ENCODE peak calls at places on chromosomes 7 and 10, in ten cellular contexts. H is ovary; S is small intestine; R is hepatocyte; G is neuronal stem cell; A is A549; L is left ventricle myocardium inferior; V is CD8-positive, alpha-beta T cell; F is H9; I is suprapubic skin. W is an unnamed sample. For H3K4me1, the result is how much of the 10 kb centered on the place peaks cover.

GRCh38 chr10:31769564-31769963 is 159.1 kb downstream of the ARHGAP12 start:
- DNase-seq in V (no peak), H (no peak), I (no peak), L (no peak), A (no peak), S (no peak), F (no peak), G (no peak), R (no peak), W (no peak)

GRCh38 chr10:18271481-18271880 is 131.3 kb downstream of the CACNB2 start:
- DNase-seq in L (no peak), A (no peak), I (no peak), S (no peak), V (no peak), H (no peak), R (no peak), F (no peak), G (no peak), W (no peak)

GRCh38 chr7:77738871-77739270 is 42.6 kb downstream of the RSBN1L start:
- DNase-seq in S (no peak), R (no peak), V (no peak), G (no peak), L (no peak), H (no peak), F (no peak), I (no peak), A (peak), W (no peak)

GRCh38 chr10:108167766-108168165 is 1003.3 kb upstream of the SORCS1 start:
- DNase-seq in L (no peak), F (no peak), H (no peak), R (no peak), I (no peak), V (no peak), A (no peak), G (no peak), S (no peak), W (no peak)

GRCh38 chr7:74525881-74526280 is 72.2 kb downstream of the GTF2IRD1 start:
- DNase-seq in R (peak), L (no peak), G (no peak), A (no peak), S (peak), V (no peak), I (no peak), H (no peak), F (peak), W (no peak)

GRCh38 chr10:76675951-76676587 is 961.5 kb downstream of the KCNMA1 start:
- DNase-seq in A (no peak), R (peak), V (no peak), I (no peak), H (no peak), L (peak), G (no peak), F (no peak), S (no peak), W (no peak)

GRCh38 chr7:4185736-4186512 is 496.2 kb upstream of the FOXK1 start:
- DNase-seq in H (no peak), R (no peak), V (no peak), F (no peak), L (no peak), S (no peak), G (no peak), A (no peak), I (no peak), W (no peak)

GRCh38 chr10:49187950-49188761 is at the start of gene TMEM273:
- DNase-seq in V (peak), R (no peak), I (peak), H (no peak), S (peak), L (peak), F (no peak), G (no peak), A (no peak), W (peak)

GRCh38 chr7:39321245-39321644 is 245.0 kb upstream of the YAE1 start:
- DNase-seq in L (no peak), A (no peak), F (no peak), G (no peak), R (no peak), V (no peak), S (no peak), H (no peak), I (no peak), W (no peak)

GRCh38 chr10:77456414-77456813 is 181.2 kb downstream of the KCNMA1 start:
- DNase-seq in V (no peak), F (no peak), A (no peak), H (no peak), I (no peak), S (peak), R (no peak), G (no peak), L (no peak), W (no peak)

GRCh38 chr7:95718556-95719410 is 53.6 kb upstream of the DYNC1I1 start:
- DNase-seq in G (no peak), F (no peak), H (no peak), I (no peak), R (no peak), S (no peak), A (peak), L (no peak), V (no peak), W (no peak)

GRCh38 chr7:2141656-2142055 is 91.1 kb downstream of the MAD1L1 start:
- DNase-seq in H (no peak), G (no peak), A (no peak), S (no peak), R (no peak), F (no peak), L (no peak), V (no peak), I (no peak), W (no peak)

GRCh38 chr7:21146642-21147423 is 281.1 kb upstream of the SP4 start:
- DNase-seq in L (no peak), S (no peak), V (no peak), H (no peak), F (peak), A (no peak), G (no peak), I (no peak), R (no peak), W (no peak)

GRCh38 chr7:35255909-35256876 is 2.3 kb upstream of the TBX20 start:
- DNase-seq in S (no peak), R (no peak), F (peak), I (no peak), G (no peak), A (no peak), L (no peak), V (no peak), H (no peak), W (no peak)

GRCh38 chr7:485188-486081 is 34.2 kb downstream of the PDGFA start:
- DNase-seq in L (peak), R (no peak), H (no peak), I (no peak), F (no peak), S (peak), A (no peak), G (no peak), V (no peak), W (no peak)

GRCh38 chr7:1940402-1940786 is 270.3 kb downstream of the ELFN1 start:
- DNase-seq in L (peak), V (peak), H (no peak), S (peak), A (no peak), G (no peak), I (no peak), F (no peak), R (no peak), W (peak)

GRCh38 chr7:3955751-3956696 is 655.0 kb downstream of the SDK1 start:
- DNase-seq in I (no peak), R (peak), L (no peak), V (no peak), S (peak), F (no peak), H (no peak), A (peak), G (no peak), W (no peak)

GRCh38 chr10:119863951-119864565 is 8.6 kb downstream of the MCMBP start:
- DNase-seq in V (no peak), R (no peak), L (no peak), A (no peak), S (no peak), F (no peak), G (no peak), I (no peak), H (no peak), W (no peak)

GRCh38 chr7:100485514-100485913 is 1.8 kb downstream of the NYAP1 start:
- DNase-seq in A (no peak), F (no peak), I (no peak), R (peak), S (no peak), H (peak), L (no peak), V (no peak), G (no peak), W (no peak)

GRCh38 chr7:135704074-135704473 is 23.9 kb downstream of the SLC13A4 start:
- DNase-seq in F (peak), G (no peak), H (no peak), A (peak), R (no peak), I (no peak), L (no peak), S (no peak), V (no peak), W (no peak)

GRCh38 chr10:84659497-84660276 is 331.3 kb downstream of the CCSER2 start:
- DNase-seq in F (no peak), G (no peak), L (no peak), A (no peak), R (peak), S (no peak), I (no peak), V (no peak), H (no peak), W (no peak)

GRCh38 chr10:86282664-86283465 is 83.7 kb downstream of the GRID1 start:
- DNase-seq in R (no peak), G (no peak), V (no peak), L (no peak), H (no peak), F (peak), S (no peak), A (no peak), I (peak), W (no peak)

GRCh38 chr10:21488246-21488953 is 37.1 kb downstream of the SKIDA1 start:
- DNase-seq in H (no peak), R (no peak), V (no peak), L (no peak), F (no peak), S (no peak), I (no peak), A (peak), G (no peak), W (no peak)

GRCh38 chr10:10755490-10755889 is 262.2 kb upstream of the CELF2 start:
- DNase-seq in I (no peak), S (no peak), L (no peak), R (no peak), F (no peak), H (no peak), V (no peak), A (no peak), G (no peak), W (no peak)

GRCh38 chr10:29240991-29241660 is 47.7 kb upstream of the LYZL1 start:
- DNase-seq in I (no peak), A (no peak), F (no peak), S (no peak), H (peak), L (no peak), V (no peak), G (no peak), R (no peak), W (no peak)

GRCh38 chr7:99030145-99030856 is 113.6 kb downstream of the SMURF1 start:
- DNase-seq in F (no peak), I (peak), R (no peak), V (no peak), L (no peak), S (no peak), G (no peak), H (no peak), A (no peak), W (no peak)

GRCh38 chr7:94391716-94392390 is 2.8 kb upstream of the COL1A2 start:
- DNase-seq in I (no peak), S (no peak), R (peak), F (peak), H (peak), G (no peak), V (no peak), L (peak), A (no peak), W (no peak)

GRCh38 chr10:60942604-60943269 is 1.2 kb downstream of the RHOBTB1 start:
- DNase-seq in H (peak), I (no peak), F (no peak), R (peak), L (peak), G (no peak), A (peak), V (peak), S (peak), W (no peak)

GRCh38 chr10:65341323-65341922 is 1584.4 kb upstream of the LRRTM3 start:
- DNase-seq in G (no peak), I (no peak), F (no peak), L (no peak), S (no peak), V (no peak), R (no peak), H (no peak), A (no peak), W (no peak)

GRCh38 chr10:131022369-131022768 is 289.2 kb downstream of the TCERG1L start:
- DNase-seq in I (no peak), H (no peak), S (no peak), A (no peak), G (no peak), L (no peak), V (no peak), F (no peak), R (no peak), W (no peak)

GRCh38 chr7:142300689-142301088 is 42.8 kb upstream of the PRSS58 start:
- DNase-seq in I (no peak), A (peak), V (no peak), S (peak), L (no peak), G (no peak), F (peak), H (no peak), R (no peak), W (no peak)

GRCh38 chr10:86446424-86446823 is 75.2 kb downstream of the WAPL start:
- DNase-seq in R (no peak), A (no peak), S (no peak), H (no peak), G (no peak), V (no peak), I (no peak), F (no peak), L (no peak), W (no peak)

DNA sequence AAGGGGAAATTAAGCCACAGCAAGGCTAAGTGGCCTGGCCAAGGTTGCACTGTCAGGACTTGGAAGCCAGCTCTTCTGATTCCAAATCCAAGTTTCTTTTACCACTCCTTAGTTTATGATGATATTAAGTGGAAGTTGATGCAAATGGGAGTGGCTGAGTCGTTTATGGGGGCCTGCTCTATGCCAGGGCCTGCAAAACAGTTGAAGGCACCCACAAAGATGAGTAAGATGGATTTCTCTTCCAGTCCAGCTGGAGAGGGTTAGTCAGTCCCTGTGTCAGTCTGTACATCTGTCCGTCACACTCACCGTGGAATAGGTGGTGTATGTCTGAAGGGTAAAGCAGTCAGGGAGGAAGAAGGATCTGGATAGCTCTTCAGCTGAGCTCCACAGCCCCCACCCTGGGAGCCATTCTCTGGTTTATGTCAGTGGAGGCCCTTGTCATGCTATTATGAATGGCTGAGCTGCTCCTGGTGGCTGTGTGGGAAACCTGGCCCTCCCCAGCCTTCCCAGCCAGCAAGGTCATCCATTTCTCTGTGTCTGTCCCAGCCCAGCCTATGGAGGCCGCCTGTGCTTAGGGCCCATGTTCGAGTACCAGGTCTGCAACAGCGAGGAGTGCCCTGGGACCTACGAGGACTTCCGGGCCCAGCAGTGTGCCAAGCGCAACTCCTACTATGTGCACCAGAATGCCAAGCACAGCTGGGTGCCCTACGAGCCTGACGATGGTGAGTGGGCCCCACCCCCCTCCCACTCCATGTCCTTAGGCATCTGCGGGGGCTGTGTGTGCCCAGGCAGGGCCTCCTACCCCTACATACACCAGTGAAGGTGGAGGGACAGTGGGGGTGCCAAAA is 44.5 kb downstream of the TBATA start:
- DNase-seq in G (no peak), R (no peak), H (no peak), I (no peak), V (no peak), A (no peak), S (no peak), F (no peak), L (no peak), W (no peak)
- H3K4me1 ChIP-seq in G (under half), R (under half), H (under half), I (under half), V (under half), A (under half), S (under half), F (under half), L (under half), W (under half)

GRCh38 chr7:106065560-106066500 is 46.3 kb downstream of the SYPL1 start:
- DNase-seq in V (no peak), A (no peak), R (no peak), F (no peak), S (peak), L (no peak), H (no peak), G (no peak), I (no peak), W (no peak)
- H3K27ac ChIP-seq in V (no peak), A (peak), R (peak), F (no peak), S (peak), L (peak), H (no peak), G (no peak), I (peak), W (no peak)

GRCh38 chr10:90813592-90814365 is 44.1 kb downstream of the HTR7 start:
- DNase-seq in F (no peak), I (no peak), L (no peak), S (no peak), A (no peak), R (no peak), H (no peak), G (no peak), V (no peak), W (no peak)
- H3K4me1 ChIP-seq in F (under half), I (under half), L (under half), S (under half), A (under half), R (under half), H (under half), G (under half), V (under half), W (under half)

DNA sequence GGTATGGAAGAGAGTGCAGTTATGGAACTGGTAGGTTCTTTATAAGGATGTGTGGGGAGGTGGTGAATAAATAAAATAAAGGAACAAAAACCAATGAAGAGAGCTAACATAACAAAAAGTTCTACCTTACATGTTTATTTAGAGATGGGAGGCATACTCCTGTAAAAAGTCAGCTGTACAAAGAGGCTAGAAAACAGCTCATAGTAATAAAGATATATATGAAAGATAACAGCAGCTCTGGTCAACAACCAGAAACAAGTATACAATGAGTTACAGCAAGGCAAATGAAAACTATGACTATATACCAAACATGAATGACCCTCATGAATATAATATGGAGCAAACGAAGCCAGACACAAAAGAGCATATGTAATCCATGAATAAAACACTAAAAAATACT is 62.0 kb downstream of the FAM13C start:
- DNase-seq in S (no peak), H (no peak), A (no peak), V (no peak), G (no peak), L (no peak), F (no peak), I (no peak), R (no peak), W (no peak)
- H3K27ac ChIP-seq in S (no peak), H (no peak), A (no peak), V (no peak), G (no peak), L (no peak), F (no peak), I (no peak), R (no peak), W (no peak)

GRCh38 chr10:1056326-1057105 is at the start of gene WDR37:
- DNase-seq in H (peak), R (peak), G (peak), I (peak), V (peak), A (peak), F (peak), S (peak), L (peak), W (peak)
- H3K4me1 ChIP-seq in H (under half), R (under half), G (under half), I (half or more), V (half or more), A (under half), F (under half), S (under half), L (half or more), W (under half)

DNA sequence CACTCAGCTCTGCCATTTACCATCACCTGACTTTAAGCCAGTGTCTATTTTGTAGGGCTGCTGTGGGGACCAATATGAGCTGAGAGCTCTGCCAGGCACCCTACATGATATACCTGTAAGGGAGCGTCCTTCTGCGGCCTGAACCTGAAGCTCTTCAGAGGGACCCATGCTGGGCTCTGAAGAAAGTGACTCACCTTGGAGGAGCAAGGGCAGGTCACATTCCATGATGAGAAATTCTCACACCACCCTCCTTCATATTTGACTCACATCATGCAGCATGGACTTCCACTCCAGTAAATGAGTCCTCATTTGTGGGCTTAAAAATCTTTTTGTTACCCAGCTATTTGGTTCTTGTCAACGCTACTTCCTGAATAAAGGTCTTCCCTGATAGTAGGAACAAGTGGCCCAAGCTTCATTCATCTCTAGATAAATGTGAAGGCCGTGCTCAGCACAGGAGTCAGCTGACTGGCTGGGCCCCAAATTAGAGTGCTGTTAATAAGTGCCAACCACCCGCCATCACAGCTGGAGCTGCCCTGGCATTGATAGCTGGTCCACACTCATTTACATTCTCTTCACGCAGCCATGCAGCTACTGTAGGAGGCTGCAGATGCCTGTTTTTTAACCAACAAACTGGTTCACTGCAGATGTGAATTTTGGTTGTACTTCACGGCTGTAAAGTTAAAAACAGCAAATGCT is 78.4 kb downstream of the RNF216 start:
- DNase-seq in H (no peak), R (no peak), G (no peak), V (no peak), F (no peak), I (no peak), L (peak), A (peak), S (no peak), W (no peak)
- H3K27ac ChIP-seq in H (no peak), R (peak), G (peak), V (no peak), F (no peak), I (no peak), L (peak), A (peak), S (no peak), W (no peak)

GRCh38 chr7:155807805-155808550 is 4.3 kb downstream of the SHH start:
- DNase-seq in R (peak), G (no peak), A (no peak), I (no peak), S (peak), H (no peak), F (peak), V (no peak), L (no peak), W (no peak)
- H3K4me1 ChIP-seq in R (under half), G (under half), A (under half), I (half or more), S (under half), H (under half), F (under half), V (under half), L (half or more), W (under half)

DNA sequence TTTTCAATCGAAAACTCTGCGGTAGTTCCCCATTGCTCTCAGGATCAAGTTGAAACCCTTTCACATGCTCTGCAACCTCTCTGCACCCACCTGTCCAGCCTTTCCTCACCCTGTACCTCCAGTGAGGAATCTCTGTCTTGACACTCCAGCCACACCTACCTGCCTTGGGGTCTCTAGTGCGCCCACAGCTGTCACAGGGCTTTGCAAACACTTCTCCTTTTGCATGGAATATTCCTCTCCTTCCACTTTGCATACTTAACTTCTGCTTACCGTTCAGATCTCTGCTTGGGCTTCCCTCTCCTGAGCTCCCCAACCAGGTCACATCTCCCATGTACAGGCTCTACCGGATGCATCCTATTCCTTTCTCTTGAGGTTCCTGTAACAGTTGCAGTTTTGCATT is 6.6 kb upstream of the ZYX start:
- DNase-seq in I (no peak), S (no peak), R (no peak), H (no peak), A (no peak), F (no peak), V (no peak), L (no peak), G (no peak), W (no peak)
- H3K27ac ChIP-seq in I (no peak), S (no peak), R (no peak), H (no peak), A (no peak), F (no peak), V (no peak), L (no peak), G (no peak), W (peak)

GRCh38 chr10:1171182-1171581 is 115.0 kb downstream of the WDR37 start:
- DNase-seq in I (no peak), A (no peak), S (no peak), G (no peak), L (no peak), R (no peak), F (no peak), V (no peak), H (no peak), W (no peak)
- H3K4me1 ChIP-seq in I (under half), A (under half), S (under half), G (under half), L (under half), R (under half), F (under half), V (under half), H (under half), W (under half)